ENCODE peak calls at places on chromosomes 13 and 19, in five cellular contexts. O is H1, W is K562, K is HepG2, C is GM12878. E is an unnamed sample.
A peak's percentile ranks its signal among the peaks of the same experiment; 100 is the strongest.

GRCh38 chr13:36966404-36966803 is 32.7 kb downstream of the ALG5 start:
- DNase-seq in O (no peak), W (no peak), K (no peak), C (no peak), E (no peak)

GRCh38 chr19:13026478-13026999 is 31.3 kb downstream of the NFIX start:
- DNase-seq in O (no peak), W (no peak), K (peak; percentile 96), C (no peak), E (no peak)

GRCh38 chr13:45339867-45340266 is 1.1 kb downstream of the TPT1 start:
- DNase-seq in O (no peak), W (no peak), K (no peak), C (no peak), E (no peak)

GRCh38 chr13:69109891-69110525 is 997.6 kb upstream of the ATXN8OS start:
- DNase-seq in O (no peak), W (no peak), K (no peak), C (no peak), E (no peak)

GRCh38 chr13:27704681-27705080 is 83.0 kb downstream of the POLR1D start:
- DNase-seq in O (no peak), W (no peak), K (no peak), C (peak; percentile 1), E (no peak)

GRCh38 chr19:12794196-12794921 is 3.1 kb downstream of the JUNB start:
- DNase-seq in O (no peak), W (no peak), K (no peak), C (no peak), E (no peak)

GRCh38 chr13:75836441-75836840 is 200.3 kb downstream of the LMO7 start:
- DNase-seq in O (no peak), W (no peak), K (no peak), C (no peak), E (no peak)

GRCh38 chr19:6744381-6745288 is 5.2 kb downstream of the TRIP10 start:
- DNase-seq in O (no peak), W (no peak), K (no peak), C (no peak), E (no peak)

GRCh38 chr19:55088543-55089265 is 13.0 kb downstream of the EPS8L1 start:
- DNase-seq in O (no peak), W (peak; percentile 85), K (peak; percentile 59), C (no peak), E (no peak)

GRCh38 chr13:96490590-96490989 is 400.7 kb downstream of the HS6ST3 start:
- DNase-seq in O (no peak), W (no peak), K (no peak), C (no peak), E (no peak)

GRCh38 chr19:48513289-48514122 is 1.9 kb upstream of the LMTK3 start:
- DNase-seq in O (no peak), W (peak; percentile 67), K (peak; percentile 58), C (no peak), E (peak; percentile 69)

GRCh38 chr13:46149272-46150133 is 32.5 kb downstream of the LCP1 start:
- DNase-seq in O (no peak), W (no peak), K (no peak), C (no peak), E (no peak)

GRCh38 chr13:108667205-108667604 is 37.8 kb downstream of the MYO16 start:
- DNase-seq in O (no peak), W (no peak), K (no peak), C (no peak), E (no peak)

GRCh38 chr13:50805805-50806204 is 37.7 kb downstream of the DLEU7 start:
- DNase-seq in O (no peak), W (no peak), K (peak; percentile 5), C (no peak), E (peak; percentile 8)

GRCh38 chr13:35514166-35514565 is 37.7 kb upstream of the MAB21L1 start:
- DNase-seq in O (no peak), W (no peak), K (no peak), C (no peak), E (no peak)

GRCh38 chr19:12937243-12938053 is 961 bp upstream of the CALR start:
- DNase-seq in O (no peak), W (no peak), K (peak; percentile 43), C (no peak), E (no peak)

GRCh38 chr19:34975056-34975455 is 11.0 kb upstream of the ZNF792 start:
- DNase-seq in O (no peak), W (no peak), K (peak; percentile 45), C (no peak), E (no peak)
- TF ChIP-seq SRF in O (no peak), W (no peak), K (no peak), C (no peak), E (no peak)

GRCh38 chr13:103273825-103274224 is 207.6 kb upstream of the SLC10A2 start:
- DNase-seq in O (no peak), W (no peak), K (no peak), C (no peak), E (no peak)

GRCh38 chr13:103277099-103277498 is 210.9 kb upstream of the SLC10A2 start:
- DNase-seq in O (no peak), W (no peak), K (no peak), C (peak; percentile 53), E (no peak)

GRCh38 chr13:103275079-103275478 is 208.9 kb upstream of the SLC10A2 start:
- DNase-seq in O (no peak), W (no peak), K (no peak), C (no peak), E (no peak)

GRCh38 chr13:103275708-103276107 is 209.5 kb upstream of the SLC10A2 start:
- DNase-seq in O (no peak), W (no peak), K (no peak), C (no peak), E (no peak)

GRCh38 chr13:103272770-103273169 is 206.6 kb upstream of the SLC10A2 start:
- DNase-seq in O (no peak), W (no peak), K (no peak), C (no peak), E (no peak)
- H3K36me3 ChIP-seq in O (no peaks in the 10 kb centered on the region), W (no peaks in the 10 kb centered on the region), K (no peaks in the 10 kb centered on the region), C (no peaks in the 10 kb centered on the region), E (no peaks in the 10 kb centered on the region)

DNA sequence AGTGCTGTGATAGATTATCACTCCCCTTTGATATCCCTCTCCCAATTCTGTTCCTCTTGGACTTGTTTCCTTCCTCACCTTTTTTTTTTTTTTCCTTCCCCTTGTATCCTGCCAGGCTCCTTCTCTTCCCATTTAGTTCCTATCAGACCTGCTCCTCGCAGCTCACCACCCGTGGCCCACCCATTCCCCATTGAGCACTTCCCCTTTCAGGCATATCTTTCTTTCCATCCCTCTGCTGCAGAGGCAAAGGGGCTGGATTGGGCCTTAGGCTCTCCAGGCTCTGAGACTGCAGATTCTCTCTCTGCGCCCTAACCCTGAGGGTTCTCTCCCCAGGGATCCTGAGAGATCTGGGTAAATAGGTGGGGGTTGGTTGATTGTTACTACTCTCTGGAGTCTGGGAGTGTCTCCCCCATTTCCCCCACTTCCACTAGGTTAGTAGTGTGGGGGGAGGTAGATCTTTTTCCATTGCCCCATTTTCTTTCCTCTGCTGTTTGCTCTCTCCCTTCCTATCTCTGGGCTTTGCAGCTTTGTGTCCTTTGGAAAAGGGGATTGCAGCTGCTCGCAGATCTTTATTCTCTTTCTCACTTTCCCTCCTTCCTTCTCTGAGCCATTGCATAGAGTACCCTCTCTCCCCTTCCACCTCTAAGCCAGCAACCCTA is 2.3 kb downstream of the ARHGAP35 start:
- DNase-seq in O (no peak), W (no peak), K (no peak), C (no peak), E (no peak)
- TF ChIP-seq RAD21 in O (no peak), W (no peak), K (no peak), C (no peak), E (no peak)

GRCh38 chr13:61414686-61415664 is 674 bp downstream of the PCDH20 start:
- DNase-seq in O (peak; percentile 83), W (no peak), K (peak; percentile 26), C (no peak), E (no peak)
- TF ChIP-seq SRF in O (no peak), W (no peak), K (no peak), C (no peak), E (no peak)

GRCh38 chr19:42348211-42348610 is 22.8 kb downstream of the MEGF8 start:
- DNase-seq in O (no peak), W (no peak), K (no peak), C (no peak), E (no peak)

GRCh38 chr19:42345191-42345812 is 19.9 kb downstream of the MEGF8 start:
- DNase-seq in O (no peak), W (no peak), K (no peak), C (no peak), E (no peak)

GRCh38 chr19:42344336-42344893 is 19.0 kb downstream of the MEGF8 start:
- DNase-seq in O (no peak), W (no peak), K (no peak), C (no peak), E (no peak)

GRCh38 chr19:42343344-42344110 is 18.1 kb downstream of the MEGF8 start:
- DNase-seq in O (no peak), W (no peak), K (no peak), C (no peak), E (no peak)
- H3K36me3 ChIP-seq in O (no peaks in the 10 kb centered on the region), W (peaks cover 8% of the 10 kb centered on the region), K (peaks cover 6% of the 10 kb centered on the region), C (no peaks in the 10 kb centered on the region), E (no peaks in the 10 kb centered on the region)

GRCh38 chr19:11137542-11138384 is 17.8 kb downstream of the SPC24 start:
- DNase-seq in O (no peak), W (peak; percentile 73), K (peak; percentile 75), C (no peak), E (no peak)

GRCh38 chr19:11136400-11137101 is 19.0 kb downstream of the SPC24 start:
- DNase-seq in O (no peak), W (no peak), K (no peak), C (no peak), E (no peak)

GRCh38 chr19:11140896-11141295 is 14.7 kb downstream of the SPC24 start:
- DNase-seq in O (no peak), W (no peak), K (no peak), C (no peak), E (no peak)

GRCh38 chr19:11141937-11142527 is 13.6 kb downstream of the SPC24 start:
- DNase-seq in O (no peak), W (no peak), K (peak; percentile 35), C (no peak), E (no peak)

GRCh38 chr19:11138659-11139526 is 16.7 kb downstream of the SPC24 start:
- DNase-seq in O (no peak), W (peak; percentile 25), K (peak; percentile 54), C (no peak), E (no peak)
- TF ChIP-seq RAD21 in O (no peak), W (no peak), K (no peak), C (no peak), E (no peak)

GRCh38 chr13:40595693-40596092 is 70.7 kb downstream of the FOXO1 start:
- DNase-seq in O (no peak), W (no peak), K (no peak), C (no peak), E (no peak)
- TF ChIP-seq SRF in O (no peak), W (no peak), K (no peak), C (no peak), E (no peak)

E was measured in HCT116.